ENCODE peak calls at places on chromosome 16, in ten cellular contexts. N, D, T, H, B, Z, O, V, K and P are unnamed samples.

GRCh38 chr16:85835956-85836705 is 36.6 kb downstream of the COX4I1 start:
- DNase-seq in N (no peak), D (no peak), T (no peak), H (no peak), B (no peak), Z (no peak), O (no peak), V (no peak), K (no peak), P (no peak)

GRCh38 chr16:75105306-75106061 is 11.1 kb downstream of the LDHD start:
- DNase-seq in N (peak; percentile 36), D (no peak), T (no peak), H (no peak), B (no peak), Z (no peak), O (no peak), V (no peak), K (no peak), P (no peak)

GRCh38 chr16:3431779-3432219 is 11.5 kb downstream of the ZNF597 start:
- DNase-seq in N (peak; percentile 52), D (no peak), T (peak; percentile 55), H (no peak), B (peak; percentile 37), Z (no peak), O (no peak), V (peak; percentile 38), K (peak; percentile 80), P (no peak)

GRCh38 chr16:80300876-80301275 is 239.9 kb upstream of the DYNLRB2 start:
- DNase-seq in N (peak; percentile 47), D (no peak), T (no peak), H (no peak), B (no peak), Z (peak; percentile 86), O (no peak), V (no peak), K (no peak), P (no peak)

GRCh38 chr16:2046125-2046888 is 1.3 kb downstream of the NTHL1 start:
- DNase-seq in N (no peak), D (no peak), T (no peak), H (no peak), B (no peak), Z (no peak), O (no peak), V (no peak), K (no peak), P (no peak)

GRCh38 chr16:67936124-67936875 is at the start of gene PSMB10:
- DNase-seq in N (peak; percentile 82), D (peak; percentile 31), T (peak; percentile 35), H (peak; percentile 62), B (peak; percentile 56), Z (no peak), O (peak; percentile 64), V (peak; percentile 76), K (peak; percentile 71), P (peak; percentile 70)

GRCh38 chr16:89315791-89316581 is 98.5 kb downstream of the ZNF778 start:
- DNase-seq in N (peak; percentile 90), D (peak; percentile 11), T (peak; percentile 72), H (no peak), B (no peak), Z (peak; percentile 99), O (no peak), V (peak; percentile 73), K (peak; percentile 82), P (no peak)

GRCh38 chr16:30458561-30459394 is 13.1 kb upstream of the SEPHS2 start:
- DNase-seq in N (no peak), D (no peak), T (peak; percentile 70), H (no peak), B (no peak), Z (no peak), O (no peak), V (peak; percentile 58), K (peak; percentile 93), P (no peak)

GRCh38 chr16:2799205-2799851 is 1.1 kb downstream of the PRSS41 start:
- DNase-seq in N (no peak), D (no peak), T (no peak), H (no peak), B (no peak), Z (no peak), O (no peak), V (no peak), K (no peak), P (no peak)

GRCh38 chr16:86735727-86736126 is 157.4 kb downstream of the FOXL1 start:
- DNase-seq in N (no peak), D (no peak), T (no peak), H (no peak), B (no peak), Z (no peak), O (no peak), V (no peak), K (no peak), P (no peak)

GRCh38 chr16:12682441-12682840 is 121.2 kb downstream of the CPPED1 start:
- DNase-seq in N (no peak), D (no peak), T (no peak), H (no peak), B (no peak), Z (no peak), O (no peak), V (no peak), K (no peak), P (no peak)

GRCh38 chr16:70647461-70648359 is 1.4 kb downstream of the IL34 start:
- DNase-seq in N (no peak), D (no peak), T (no peak), H (no peak), B (no peak), Z (no peak), O (no peak), V (no peak), K (no peak), P (no peak)

GRCh38 chr16:1678500-1679098 is 520 bp downstream of the JPT2 start:
- DNase-seq in N (peak; percentile 35), D (peak; percentile 22), T (peak; percentile 35), H (no peak), B (peak; percentile 31), Z (peak; percentile 53), O (peak; percentile 41), V (peak; percentile 2), K (peak; percentile 65), P (no peak)

GRCh38 chr16:85520853-85521736 is 92.0 kb upstream of the GSE1 start:
- DNase-seq in N (no peak), D (no peak), T (no peak), H (no peak), B (no peak), Z (no peak), O (no peak), V (no peak), K (no peak), P (no peak)

GRCh38 chr16:25707982-25708583 is 16.3 kb downstream of the HS3ST4 start:
- DNase-seq in N (peak; percentile 21), D (no peak), T (no peak), H (peak; percentile 43), B (no peak), Z (no peak), O (peak; percentile 71), V (no peak), K (peak; percentile 38), P (no peak)

GRCh38 chr16:16108759-16109158 is 114.5 kb downstream of the ABCC6 start:
- DNase-seq in N (no peak), D (no peak), T (no peak), H (no peak), B (no peak), Z (no peak), O (no peak), V (no peak), K (no peak), P (no peak)

GRCh38 chr16:57538235-57538711 is 1.9 kb upstream of the CCDC102A start:
- DNase-seq in N (no peak), D (no peak), T (no peak), H (peak; percentile 1), B (peak; percentile 9), Z (no peak), O (no peak), V (no peak), K (peak; percentile 25), P (peak; percentile 33)

GRCh38 chr16:57264950-57265371 is 19.5 kb downstream of the PLLP start:
- DNase-seq in N (no peak), D (peak; percentile 66), T (no peak), H (no peak), B (no peak), Z (no peak), O (no peak), V (no peak), K (no peak), P (no peak)

GRCh38 chr16:2422123-2422867 is 7.0 kb upstream of the CCNF start:
- DNase-seq in N (no peak), D (no peak), T (no peak), H (no peak), B (no peak), Z (no peak), O (no peak), V (no peak), K (no peak), P (no peak)

GRCh38 chr16:24543949-24544348 is 4.6 kb downstream of the RBBP6 start:
- DNase-seq in N (no peak), D (no peak), T (no peak), H (no peak), B (no peak), Z (no peak), O (no peak), V (no peak), K (no peak), P (no peak)

GRCh38 chr16:58832496-58832895 is 98.4 kb upstream of the GOT2 start:
- DNase-seq in N (no peak), D (no peak), T (no peak), H (no peak), B (no peak), Z (peak; percentile 19), O (no peak), V (no peak), K (no peak), P (no peak)

GRCh38 chr16:79988721-79989220 is 388.2 kb upstream of the MAF start:
- DNase-seq in N (peak; percentile 43), D (no peak), T (no peak), H (no peak), B (no peak), Z (no peak), O (no peak), V (no peak), K (no peak), P (no peak)

GRCh38 chr16:72788269-72788809 is 259.6 kb downstream of the ZFHX3 start:
- DNase-seq in N (no peak), D (no peak), T (no peak), H (no peak), B (no peak), Z (no peak), O (peak; percentile 41), V (no peak), K (no peak), P (no peak)

GRCh38 chr16:77282345-77282744 is 83.1 kb downstream of the SYCE1L start:
- DNase-seq in N (no peak), D (no peak), T (no peak), H (no peak), B (no peak), Z (no peak), O (no peak), V (no peak), K (no peak), P (no peak)

GRCh38 chr16:85935391-85935956 is 36.5 kb downstream of the IRF8 start:
- DNase-seq in N (no peak), D (no peak), T (no peak), H (no peak), B (no peak), Z (no peak), O (no peak), V (no peak), K (no peak), P (no peak)

GRCh38 chr16:87692176-87692575 is 73.6 kb downstream of the KLHDC4 start:
- DNase-seq in N (no peak), D (no peak), T (no peak), H (no peak), B (no peak), Z (no peak), O (no peak), V (no peak), K (no peak), P (no peak)

GRCh38 chr16:19923396-19923795 is 38.7 kb upstream of the GPRC5B start:
- DNase-seq in N (no peak), D (no peak), T (no peak), H (no peak), B (no peak), Z (no peak), O (no peak), V (no peak), K (no peak), P (no peak)

GRCh38 chr16:31081428-31082351 is 7.1 kb downstream of the PRSS53 start:
- DNase-seq in N (no peak), D (no peak), T (no peak), H (peak; percentile 22), B (no peak), Z (no peak), O (no peak), V (no peak), K (no peak), P (no peak)